ENCODE peak calls at places on chromosomes 2 and 18, in four cellular contexts. One of them, this sample, is unnamed.

GRCh38 chr2:229003256-229003655 is 267.8 kb downstream of the PID1 start:
- DNase-seq in NB4: no peak
- DNase-seq in adrenal gland: no peak
- DNase-seq in LoVo: no peak
- DNase-seq in this sample: no peak

GRCh38 chr18:13528739-13529392 is 197.5 kb downstream of the FAM210A start:
- DNase-seq in NB4: no peak
- DNase-seq in adrenal gland: peak
- DNase-seq in LoVo: no peak
- DNase-seq in this sample: no peak

GRCh38 chr2:68799615-68800400 is 65.2 kb downstream of the ARHGAP25 start:
- DNase-seq in NB4: no peak
- DNase-seq in adrenal gland: no peak
- DNase-seq in LoVo: no peak
- DNase-seq in this sample: no peak

GRCh38 chr2:134131681-134132486 is 122.0 kb upstream of the MGAT5 start:
- DNase-seq in NB4: no peak
- DNase-seq in adrenal gland: peak
- DNase-seq in LoVo: no peak
- DNase-seq in this sample: no peak

GRCh38 chr2:238904177-238904576 is 56.3 kb downstream of the TWIST2 start:
- DNase-seq in NB4: no peak
- DNase-seq in adrenal gland: no peak
- DNase-seq in LoVo: no peak
- DNase-seq in this sample: no peak

GRCh38 chr2:105812180-105813044 is 67.7 kb downstream of the NCK2 start:
- DNase-seq in NB4: no peak
- DNase-seq in adrenal gland: peak
- DNase-seq in LoVo: no peak
- DNase-seq in this sample: no peak

GRCh38 chr2:9071032-9071431 is 67.5 kb upstream of the MBOAT2 start:
- DNase-seq in NB4: peak
- DNase-seq in adrenal gland: no peak
- DNase-seq in LoVo: peak
- DNase-seq in this sample: no peak

GRCh38 chr2:140657657-140658056 is 1473.2 kb downstream of the LRP1B start:
- DNase-seq in NB4: no peak
- DNase-seq in adrenal gland: no peak
- DNase-seq in LoVo: no peak
- DNase-seq in this sample: no peak

GRCh38 chr2:9630001-9630749 is 622 bp downstream of the YWHAQ start:
- DNase-seq in NB4: peak
- DNase-seq in adrenal gland: peak
- DNase-seq in LoVo: peak
- DNase-seq in this sample: peak

GRCh38 chr2:46445561-46445960 is 33.8 kb upstream of the TMEM247 start:
- DNase-seq in NB4: no peak
- DNase-seq in adrenal gland: no peak
- DNase-seq in LoVo: no peak
- DNase-seq in this sample: no peak

GRCh38 chr2:143515318-143515717 is 386.1 kb downstream of the ARHGAP15 start:
- DNase-seq in NB4: no peak
- DNase-seq in adrenal gland: no peak
- DNase-seq in LoVo: no peak
- DNase-seq in this sample: no peak

GRCh38 chr2:113251118-113251517 is 27.6 kb downstream of the PAX8 start:
- DNase-seq in NB4: peak
- DNase-seq in adrenal gland: no peak
- DNase-seq in LoVo: no peak
- DNase-seq in this sample: no peak

GRCh38 chr2:184041077-184041476 is 557.3 kb upstream of the ZNF804A start:
- DNase-seq in NB4: no peak
- DNase-seq in adrenal gland: no peak
- DNase-seq in LoVo: no peak
- DNase-seq in this sample: no peak

GRCh38 chr2:101806123-101806522 is 108.6 kb downstream of the MAP4K4 start:
- DNase-seq in NB4: peak
- DNase-seq in adrenal gland: no peak
- DNase-seq in LoVo: peak
- DNase-seq in this sample: no peak

GRCh38 chr18:55189972-55190371 is 230.7 kb upstream of the CCDC68 start:
- DNase-seq in NB4: no peak
- DNase-seq in adrenal gland: no peak
- DNase-seq in LoVo: peak
- DNase-seq in this sample: no peak

GRCh38 chr18:53918091-53918490 is 306.4 kb downstream of the MBD2 start:
- DNase-seq in NB4: no peak
- DNase-seq in adrenal gland: no peak
- DNase-seq in LoVo: no peak
- DNase-seq in this sample: no peak

GRCh38 chr18:13611058-13611615 is 115.2 kb downstream of the FAM210A start:
- DNase-seq in NB4: no peak
- DNase-seq in adrenal gland: peak
- DNase-seq in LoVo: no peak
- DNase-seq in this sample: no peak

This sample was measured in ovary.